ENCODE peak calls at places on chromosome 18, in ten cellular contexts. H, Q, P, O, U, C, G, S, V and W are unnamed samples.

GRCh38 chr18:48835119-48835518 is 115.6 kb downstream of the SMAD7 start:
- DNase-seq in H (no peak), Q (no peak), P (no peak), O (no peak), U (no peak), C (no peak), G (no peak), S (no peak), V (no peak), W (no peak)

GRCh38 chr18:54961016-54961423 is 1.8 kb upstream of the CCDC68 start:
- DNase-seq in H (peak; percentile 95), Q (no peak), P (no peak), O (no peak), U (no peak), C (peak; percentile 79), G (no peak), S (no peak), V (no peak), W (no peak)

GRCh38 chr18:35444636-35445035 is 53.1 kb downstream of the INO80C start:
- DNase-seq in H (no peak), Q (no peak), P (no peak), O (no peak), U (no peak), C (no peak), G (no peak), S (no peak), V (peak; percentile 12), W (no peak)

GRCh38 chr18:79951545-79952456 is at the start of gene SLC66A2:
- DNase-seq in H (peak; percentile 81), Q (peak; percentile 100), P (no peak), O (peak; percentile 93), U (peak; percentile 100), C (peak; percentile 47), G (peak; percentile 91), S (peak; percentile 55), V (peak; percentile 78), W (peak; percentile 69)

GRCh38 chr18:70693196-70693595 is 404.4 kb downstream of the SOCS6 start:
- DNase-seq in H (no peak), Q (no peak), P (no peak), O (no peak), U (peak; percentile 5), C (peak; percentile 29), G (no peak), S (no peak), V (no peak), W (peak; percentile 59)

GRCh38 chr18:63138469-63139340 is 180.9 kb downstream of the BCL2 start:
- DNase-seq in H (no peak), Q (no peak), P (peak; percentile 44), O (no peak), U (peak; percentile 59), C (no peak), G (no peak), S (peak; percentile 93), V (no peak), W (peak; percentile 27)

GRCh38 chr18:37553633-37554398 is 11.8 kb downstream of the CELF4 start:
- DNase-seq in H (no peak), Q (peak; percentile 37), P (no peak), O (no peak), U (peak; percentile 36), C (no peak), G (no peak), S (no peak), V (no peak), W (no peak)

GRCh38 chr18:3451166-3451988 is 1.4 kb downstream of the TGIF1 start:
- DNase-seq in H (peak; percentile 95), Q (peak; percentile 88), P (peak; percentile 34), O (peak; percentile 72), U (peak; percentile 97), C (peak; percentile 80), G (peak; percentile 62), S (peak; percentile 70), V (peak; percentile 80), W (peak; percentile 62)

GRCh38 chr18:62526098-62527025 is 3.5 kb downstream of the ZCCHC2 start:
- DNase-seq in H (peak; percentile 95), Q (peak; percentile 93), P (peak; percentile 34), O (peak; percentile 61), U (peak; percentile 80), C (no peak), G (peak; percentile 59), S (peak; percentile 80), V (peak; percentile 67), W (peak; percentile 95)

GRCh38 chr18:57437782-57438668 is 2.9 kb downstream of the ONECUT2 start:
- DNase-seq in H (peak; percentile 15), Q (peak; percentile 92), P (peak; percentile 65), O (no peak), U (peak; percentile 81), C (no peak), G (peak; percentile 65), S (no peak), V (peak; percentile 82), W (peak; percentile 89)

GRCh38 chr18:76451475-76452331 is 43.3 kb downstream of the ZNF516 start:
- DNase-seq in H (no peak), Q (peak; percentile 38), P (no peak), O (no peak), U (peak; percentile 32), C (no peak), G (no peak), S (peak; percentile 27), V (no peak), W (peak; percentile 60)

GRCh38 chr18:36786686-36787085 is 42.1 kb downstream of the TPGS2 start:
- DNase-seq in H (peak; percentile 53), Q (no peak), P (no peak), O (no peak), U (no peak), C (no peak), G (no peak), S (no peak), V (no peak), W (no peak)

GRCh38 chr18:57619881-57620280 is 1.8 kb downstream of the NARS1 start:
- DNase-seq in H (no peak), Q (no peak), P (no peak), O (no peak), U (no peak), C (no peak), G (no peak), S (no peak), V (no peak), W (no peak)

GRCh38 chr18:31658670-31659573 is 25.5 kb downstream of the B4GALT6 start:
- DNase-seq in H (no peak), Q (no peak), P (peak; percentile 43), O (no peak), U (no peak), C (no peak), G (peak; percentile 60), S (no peak), V (no peak), W (peak; percentile 93)

GRCh38 chr18:68121308-68121707 is 593.6 kb downstream of the TMX3 start:
- DNase-seq in H (peak; percentile 6), Q (no peak), P (no peak), O (no peak), U (no peak), C (no peak), G (peak; percentile 3), S (no peak), V (no peak), W (no peak)

GRCh38 chr18:74453011-74453571 is 4.0 kb downstream of the DIPK1C start:
- DNase-seq in H (no peak), Q (no peak), P (no peak), O (no peak), U (no peak), C (no peak), G (no peak), S (no peak), V (no peak), W (no peak)